ENCODE peak calls at places on chromosomes 5 and 9, in seven cellular contexts. Z is A549, H is ovary, K is IMR-90, T is tibial nerve, Y is stomach, L is body of pancreas. U is an unnamed sample.

GRCh38 chr9:129162901-129163670 is 15.0 kb downstream of the IER5L start:
- DNase-seq in L (no peak), T (no peak), Y (no peak), H (no peak), Z (no peak), K (peak; percentile 22), U (peak; percentile 45)

GRCh38 chr5:133396187-133396621 is 216.1 kb downstream of the FSTL4 start:
- DNase-seq in T (no peak), Y (no peak), Z (no peak), L (no peak), K (no peak), H (no peak), U (no peak)

GRCh38 chr5:75324791-75325190 is 12.2 kb upstream of the HMGCR start:
- DNase-seq in L (no peak), T (no peak), K (no peak), Z (no peak), H (no peak), Y (no peak), U (no peak)

GRCh38 chr5:120942551-120942950 is 478.5 kb downstream of the PRR16 start:
- DNase-seq in H (no peak), Z (no peak), K (peak; percentile 18), T (no peak), L (no peak), Y (no peak), U (no peak)

GRCh38 chr5:117094114-117094815 is 519.6 kb upstream of the SEMA6A start:
- DNase-seq in Y (no peak), Z (no peak), H (no peak), K (no peak), T (no peak), L (no peak), U (no peak)

GRCh38 chr9:125991886-125992529 is 244.8 kb downstream of the PBX3 start:
- DNase-seq in H (peak; percentile 15), L (no peak), T (no peak), Z (no peak), K (no peak), Y (no peak), U (no peak)

GRCh38 chr9:125343518-125344284 is 82.1 kb downstream of the GAPVD1 start:
- DNase-seq in Y (no peak), T (no peak), H (no peak), K (peak; percentile 76), L (no peak), Z (peak; percentile 22), U (no peak)

GRCh38 chr9:129109952-129110739 is 447 bp downstream of the CRAT start:
- DNase-seq in Y (no peak), H (peak; percentile 53), K (peak; percentile 28), L (peak; percentile 39), Z (peak; percentile 40), T (peak; percentile 29), U (peak; percentile 48)

DNA sequence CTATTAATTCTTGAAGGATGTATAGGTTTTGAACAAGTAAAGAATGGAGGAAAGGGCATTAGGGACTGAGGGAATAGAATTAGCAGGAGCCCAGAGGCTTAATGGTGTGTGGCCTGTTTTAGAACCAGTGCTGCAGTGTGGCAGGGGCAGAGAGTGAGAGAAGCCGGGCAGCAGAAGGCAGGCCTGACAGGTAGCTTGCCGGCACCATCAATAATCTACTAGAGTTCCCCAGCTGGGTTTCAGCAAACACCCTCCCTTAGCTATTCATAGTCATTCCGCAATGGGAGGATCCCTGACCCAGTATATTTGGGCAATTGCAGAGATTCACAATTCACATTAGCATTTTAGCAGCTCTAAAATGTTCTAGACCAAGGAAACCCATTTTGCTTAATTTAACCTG is 227.9 kb downstream of the ARRDC3 start:
- DNase-seq in Y (no peak), T (no peak), Z (no peak), H (no peak), K (no peak), L (no peak), U (no peak)
- H3K4me3 ChIP-seq in Y (no peak overlapping the region), T (no peak overlapping the region), Z (no peak overlapping the region), H (no peak overlapping the region), K (no peak overlapping the region), L (no peak overlapping the region), U (no peak overlapping the region)

DNA sequence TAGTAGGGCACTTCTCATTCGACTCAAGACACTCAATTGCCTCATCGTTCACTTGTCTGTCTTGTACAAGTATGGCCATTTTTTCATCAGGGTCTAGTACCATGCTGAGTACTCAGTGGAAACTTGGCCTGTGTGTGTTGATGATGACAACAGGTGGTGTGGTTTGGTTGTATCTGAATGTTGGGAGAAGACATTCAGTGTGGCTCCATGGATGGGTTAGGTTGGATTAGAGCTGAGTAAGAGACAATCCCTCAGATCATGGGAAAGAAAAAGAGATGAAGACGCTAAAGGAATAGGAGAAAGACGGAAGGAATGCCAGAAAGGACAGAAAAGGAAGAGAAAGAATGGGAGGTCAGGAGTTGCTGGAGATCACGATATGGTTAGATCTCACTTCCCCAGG is 17.0 kb downstream of the PCDH1 start:
- DNase-seq in K (no peak), Y (no peak), H (no peak), Z (no peak), L (no peak), T (no peak), U (no peak)
- TF ChIP-seq POLR2A in K (no peak), Y (no peak), H (no peak), Z (no peak), L (no peak), T (no peak), U (no peak)

GRCh38 chr9:116479967-116480366 is 207.1 kb upstream of the TRIM32 start:
- DNase-seq in H (no peak), T (no peak), Z (no peak), L (no peak), K (no peak), Y (no peak), U (no peak)
- TF ChIP-seq CTCF in H (no peak), T (no peak), Z (no peak), L (no peak), K (no peak), Y (no peak), U (no peak)

GRCh38 chr9:134648701-134649525 is 7.3 kb downstream of the COL5A1 start:
- DNase-seq in Y (no peak), H (no peak), Z (no peak), K (peak; percentile 56), L (no peak), T (no peak), U (peak; percentile 30)
- H3K4me3 ChIP-seq in Y (no peak overlapping the region), H (no peak overlapping the region), Z (no peak overlapping the region), K (no peak overlapping the region), L (no peak overlapping the region), T (no peak overlapping the region), U (no peak overlapping the region)

DNA sequence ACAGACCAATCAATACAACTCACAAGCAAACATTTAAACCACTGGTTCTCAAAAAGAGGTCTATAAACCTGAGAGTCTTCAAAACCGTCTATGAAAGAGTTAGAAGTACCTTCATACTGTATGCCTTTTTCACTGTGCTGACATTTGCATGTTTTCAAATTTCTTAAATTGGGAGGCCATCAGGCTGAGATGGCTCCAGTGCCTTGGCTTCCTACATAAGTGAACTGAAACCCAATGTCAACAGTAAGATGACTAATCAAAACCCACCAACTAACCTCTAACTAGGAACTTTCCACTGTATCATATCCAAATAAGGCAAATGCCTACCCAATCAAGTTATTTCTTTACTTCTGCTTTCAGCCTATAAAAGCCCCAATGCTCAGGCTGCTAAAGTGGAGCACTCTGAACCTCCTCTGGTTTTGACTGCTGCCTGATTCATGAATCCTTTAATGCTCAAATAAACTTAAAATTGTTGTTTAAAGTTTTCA is 35.1 kb downstream of the FAM13B start:
- DNase-seq in T (no peak), Z (peak; percentile 36), L (no peak), H (no peak), K (peak; percentile 35), Y (no peak), U (peak; percentile 68)
- TF ChIP-seq POLR2A in T (no peak), Z (no peak), L (no peak), H (no peak), K (no peak), Y (no peak), U (no peak)